ENCODE peak calls at places on chromosome 15, in six cellular contexts. G is iPS DF 6.9; X is lung; L is AG04449; K is AG09309; R is CD8-positive, alpha-beta memory T cell. P is an unnamed sample.

GRCh38 chr15:97902140-97902780 is 58.2 kb upstream of the ARRDC4 start:
- DNase-seq in G (no peak), X (no peak), L (no peak), K (peak; percentile 24), R (no peak), P (no peak)

GRCh38 chr15:92392462-92392861 is 1.2 kb upstream of the ST8SIA2 start:
- DNase-seq in G (no peak), X (no peak), L (no peak), K (no peak), R (no peak), P (no peak)

GRCh38 chr15:61339526-61339925 is 110.4 kb upstream of the RORA start:
- DNase-seq in G (no peak), X (no peak), L (no peak), K (no peak), R (no peak), P (no peak)

GRCh38 chr15:64503197-64503596 is 42.8 kb downstream of the ZNF609 start:
- DNase-seq in G (no peak), X (no peak), L (no peak), K (no peak), R (no peak), P (peak; percentile 50)

GRCh38 chr15:94061041-94061440 is 170.3 kb upstream of the MCTP2 start:
- DNase-seq in G (no peak), X (no peak), L (no peak), K (no peak), R (no peak), P (peak; percentile 38)

GRCh38 chr15:98304366-98304765 is 343.9 kb downstream of the ARRDC4 start:
- DNase-seq in G (no peak), X (no peak), L (no peak), K (no peak), R (no peak), P (no peak)

GRCh38 chr15:73800662-73801345 is 47.7 kb upstream of the INSYN1 start:
- DNase-seq in G (no peak), X (no peak), L (peak; percentile 50), K (peak; percentile 61), R (no peak), P (peak; percentile 83)

GRCh38 chr15:67335534-67336222 is 81.1 kb downstream of the IQCH start:
- DNase-seq in G (no peak), X (no peak), L (no peak), K (no peak), R (no peak), P (no peak)

GRCh38 chr15:65521355-65521754 is 3.9 kb upstream of the DPP8 start:
- DNase-seq in G (no peak), X (no peak), L (no peak), K (no peak), R (no peak), P (no peak)

GRCh38 chr15:45116482-45117326 is 2.6 kb downstream of the DUOXA2 start:
- DNase-seq in G (no peak), X (no peak), L (no peak), K (no peak), R (no peak), P (no peak)
- H3K4me3 ChIP-seq in G (no peak overlapping the region), X (no peak overlapping the region), L (no peak overlapping the region), K (no peak overlapping the region), R (no peak overlapping the region), P (no peak overlapping the region)

GRCh38 chr15:88894348-88894818 is 961 bp downstream of the HAPLN3 start:
- DNase-seq in G (no peak), X (peak; percentile 73), L (no peak), K (no peak), R (peak; percentile 75), P (peak; percentile 32)
- H3K4me3 ChIP-seq in G (peak overlapping the region; percentile 54), X (peak overlapping the region; percentile 50), L (peak overlapping the region; percentile 65), K (peak overlapping the region; percentile 59), R (peak overlapping the region; percentile 76), P (peak overlapping the region; percentile 52)

GRCh38 chr15:69744421-69745162 is 292.0 kb downstream of the RPLP1 start:
- DNase-seq in G (no peak), X (no peak), L (no peak), K (no peak), R (no peak), P (no peak)
- H3K4me3 ChIP-seq in G (no peak overlapping the region), X (no peak overlapping the region), L (no peak overlapping the region), K (no peak overlapping the region), R (no peak overlapping the region), P (no peak overlapping the region)

GRCh38 chr15:90004671-90005070 is 3.5 kb downstream of the ZNF710 start:
- DNase-seq in G (no peak), X (peak; percentile 49), L (peak; percentile 90), K (peak; percentile 88), R (no peak), P (peak; percentile 89)
- H3K4me3 ChIP-seq in G (no peak overlapping the region), X (no peak overlapping the region), L (peak overlapping the region; percentile 38), K (no peak overlapping the region), R (no peak overlapping the region), P (no peak overlapping the region)

P was measured in astrocyte of the spinal cord.